ENCODE peak calls at places on chromosomes 5 and 9, in ten cellular contexts. G, Z, O, C, D, M, T, Y, N and E are unnamed samples.

GRCh38 chr5:55866485-55866884 is 15.3 kb downstream of the IL31RA start:
- DNase-seq in G (no peak), Z (no peak), O (no peak), C (no peak), D (no peak), M (no peak), T (no peak), Y (no peak), N (no peak), E (no peak)

GRCh38 chr5:73295447-73295846 is 122.5 kb downstream of the TMEM174 start:
- DNase-seq in G (no peak), Z (no peak), O (no peak), C (no peak), D (peak), M (no peak), T (no peak), Y (no peak), N (no peak), E (no peak)

GRCh38 chr9:135165003-135165711 is 77.7 kb downstream of the OLFM1 start:
- DNase-seq in G (no peak), Z (no peak), O (no peak), C (no peak), D (no peak), M (no peak), T (no peak), Y (no peak), N (no peak), E (no peak)

GRCh38 chr5:82586597-82586996 is 308.4 kb upstream of the RPS23 start:
- DNase-seq in G (no peak), Z (no peak), O (no peak), C (no peak), D (no peak), M (no peak), T (no peak), Y (no peak), N (no peak), E (no peak)

GRCh38 chr9:109411818-109412352 is 86.2 kb downstream of the PTPN3 start:
- DNase-seq in G (no peak), Z (peak), O (no peak), C (peak), D (peak), M (peak), T (peak), Y (no peak), N (peak), E (peak)

GRCh38 chr5:110478899-110479298 is 247.6 kb downstream of the TMEM232 start:
- DNase-seq in G (no peak), Z (peak), O (no peak), C (no peak), D (no peak), M (peak), T (peak), Y (no peak), N (peak), E (peak)

GRCh38 chr9:120941046-120941770 is 14.6 kb upstream of the TRAF1 start:
- DNase-seq in G (no peak), Z (peak), O (no peak), C (no peak), D (no peak), M (no peak), T (no peak), Y (no peak), N (no peak), E (no peak)

GRCh38 chr9:133798160-133798559 is 60.0 kb upstream of the SARDH start:
- DNase-seq in G (no peak), Z (no peak), O (no peak), C (no peak), D (no peak), M (no peak), T (no peak), Y (no peak), N (no peak), E (no peak)

GRCh38 chr5:133407277-133407632 is 205.1 kb downstream of the FSTL4 start:
- DNase-seq in G (no peak), Z (no peak), O (peak), C (no peak), D (no peak), M (no peak), T (no peak), Y (no peak), N (no peak), E (no peak)

GRCh38 chr5:93794954-93795353 is 53.6 kb upstream of the POU5F2 start:
- DNase-seq in G (no peak), Z (no peak), O (no peak), C (no peak), D (peak), M (no peak), T (no peak), Y (no peak), N (no peak), E (no peak)

GRCh38 chr9:68533678-68534077 is 7.0 kb downstream of the TMEM252 start:
- DNase-seq in G (no peak), Z (no peak), O (no peak), C (no peak), D (no peak), M (no peak), T (no peak), Y (no peak), N (no peak), E (peak)

GRCh38 chr9:1986341-1986740 is 28.8 kb upstream of the SMARCA2 start:
- DNase-seq in G (no peak), Z (no peak), O (no peak), C (no peak), D (no peak), M (no peak), T (no peak), Y (no peak), N (no peak), E (no peak)

GRCh38 chr9:89368550-89368949 is 50.2 kb downstream of the SECISBP2 start:
- DNase-seq in G (no peak), Z (no peak), O (no peak), C (no peak), D (no peak), M (no peak), T (no peak), Y (no peak), N (no peak), E (no peak)

GRCh38 chr5:170633235-170634041 is 129.6 kb downstream of the KCNIP1 start:
- DNase-seq in G (peak), Z (peak), O (no peak), C (peak), D (no peak), M (peak), T (peak), Y (peak), N (peak), E (peak)

GRCh38 chr5:16992444-16992843 is 56.4 kb upstream of the MYO10 start:
- DNase-seq in G (no peak), Z (no peak), O (no peak), C (no peak), D (no peak), M (no peak), T (no peak), Y (no peak), N (no peak), E (no peak)

GRCh38 chr5:173493846-173494245 is 122.6 kb downstream of the BOD1 start:
- DNase-seq in G (no peak), Z (no peak), O (no peak), C (no peak), D (no peak), M (no peak), T (no peak), Y (no peak), N (no peak), E (no peak)

GRCh38 chr5:173494446-173494845 is 122.0 kb downstream of the BOD1 start:
- DNase-seq in G (no peak), Z (no peak), O (no peak), C (no peak), D (no peak), M (no peak), T (no peak), Y (no peak), N (no peak), E (no peak)

GRCh38 chr5:173496129-173496882 is 120.1 kb downstream of the BOD1 start:
- DNase-seq in G (no peak), Z (no peak), O (peak), C (no peak), D (no peak), M (no peak), T (no peak), Y (peak), N (no peak), E (peak)

GRCh38 chr5:173496883-173497255 is 119.6 kb downstream of the BOD1 start:
- DNase-seq in G (no peak), Z (no peak), O (no peak), C (no peak), D (no peak), M (no peak), T (no peak), Y (no peak), N (no peak), E (no peak)

DNA sequence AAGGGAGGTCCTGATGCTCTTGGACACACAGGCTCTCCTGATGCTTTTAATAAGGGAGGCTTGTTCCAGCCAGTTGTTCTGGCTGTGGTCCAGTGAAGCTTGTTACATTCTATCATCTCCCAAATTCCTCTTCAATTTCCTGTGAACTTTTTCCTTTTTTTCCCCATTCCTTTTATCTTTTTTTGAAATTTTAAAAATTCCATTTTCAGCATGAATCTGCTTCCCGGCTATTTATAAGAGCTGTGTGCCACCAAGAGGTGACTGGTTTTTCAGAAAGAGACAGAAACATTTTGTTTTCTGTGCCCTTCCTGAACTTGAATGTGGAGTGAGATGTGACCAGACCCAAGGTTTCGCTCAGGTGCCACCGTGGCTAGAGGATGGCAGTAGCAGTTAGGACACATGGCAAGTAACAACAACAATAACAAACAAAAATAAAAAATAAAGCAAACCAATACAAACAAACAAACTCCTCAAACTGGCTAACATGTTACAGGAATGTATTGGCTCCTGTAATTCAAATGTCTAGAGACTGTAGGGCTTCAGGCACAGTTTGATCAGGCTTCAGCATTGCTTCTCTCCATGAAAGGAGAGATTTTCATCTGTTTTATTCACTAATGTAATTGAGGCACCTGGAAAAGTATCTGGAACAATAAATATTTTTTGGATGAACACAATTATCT is 121.1 kb downstream of the BOD1 start:
- DNase-seq in G (no peak), Z (peak), O (no peak), C (no peak), D (no peak), M (no peak), T (no peak), Y (no peak), N (no peak), E (peak)
- TF ChIP-seq CTCF in G (no peak), Z (no peak), O (no peak), C (no peak), D (no peak), M (no peak), T (no peak), Y (no peak), N (no peak), E (no peak)

DNA sequence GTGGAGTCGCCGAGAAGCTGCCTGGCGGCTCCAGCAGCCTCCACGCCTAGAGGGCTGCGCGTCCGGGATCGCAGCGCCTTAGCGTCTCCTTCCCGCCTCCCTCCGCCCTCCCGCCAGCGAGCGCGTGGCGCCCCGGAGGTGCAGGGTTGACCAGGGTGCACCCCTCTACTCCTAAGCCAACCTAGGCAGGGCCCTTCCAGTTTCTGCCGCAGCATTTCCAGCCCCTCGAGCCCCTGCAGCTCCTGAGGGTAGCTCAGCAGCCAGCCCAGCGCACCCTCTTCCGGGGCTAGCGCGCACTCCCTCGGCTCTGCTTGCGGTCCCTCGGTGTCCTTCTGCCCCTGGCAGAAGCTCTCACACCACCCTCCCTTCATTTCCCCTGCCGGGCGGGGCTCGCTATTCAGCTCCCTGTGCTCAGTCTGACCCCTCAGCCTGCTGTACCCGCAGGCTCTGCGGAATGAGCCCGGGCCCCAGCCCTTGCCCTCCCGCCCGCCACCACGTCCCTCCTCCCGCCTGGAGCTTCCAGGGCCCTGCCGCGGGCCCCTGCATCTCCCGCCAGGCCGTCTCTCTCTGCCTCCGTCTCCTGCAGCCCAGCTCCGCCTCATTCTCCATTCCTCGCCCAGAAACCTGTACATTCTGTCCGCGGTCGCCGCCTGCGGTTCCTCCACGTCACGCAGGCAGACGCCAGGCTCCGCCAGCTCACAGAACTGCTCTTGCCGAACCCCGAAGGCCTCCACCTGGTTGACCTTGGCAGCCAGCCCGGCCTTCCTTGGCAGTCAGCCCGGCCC is 61.8 kb downstream of the SPATA31C2 start:
- DNase-seq in G (peak), Z (peak), O (peak), C (peak), D (no peak), M (no peak), T (no peak), Y (peak), N (no peak), E (peak)
- H3K4me3 ChIP-seq in G (peak), Z (peak), O (peak), C (peak), D (no peak), M (peak), T (peak), Y (peak), N (peak), E (peak)

GRCh38 chr5:179495906-179496455 is 54.4 kb upstream of the RUFY1 start:
- DNase-seq in G (no peak), Z (no peak), O (no peak), C (peak), D (no peak), M (no peak), T (no peak), Y (no peak), N (no peak), E (no peak)
- TF ChIP-seq CTCF in G (no peak), Z (no peak), O (peak), C (no peak), D (peak), M (no peak), T (no peak), Y (no peak), N (no peak), E (peak)

GRCh38 chr9:137297966-137298365 is 4.1 kb downstream of the NRARP start:
- DNase-seq in G (no peak), Z (no peak), O (peak), C (no peak), D (no peak), M (no peak), T (no peak), Y (no peak), N (no peak), E (no peak)
- H3K4me3 ChIP-seq in G (no peak), Z (no peak), O (no peak), C (no peak), D (no peak), M (no peak), T (no peak), Y (peak), N (no peak), E (no peak)

DNA sequence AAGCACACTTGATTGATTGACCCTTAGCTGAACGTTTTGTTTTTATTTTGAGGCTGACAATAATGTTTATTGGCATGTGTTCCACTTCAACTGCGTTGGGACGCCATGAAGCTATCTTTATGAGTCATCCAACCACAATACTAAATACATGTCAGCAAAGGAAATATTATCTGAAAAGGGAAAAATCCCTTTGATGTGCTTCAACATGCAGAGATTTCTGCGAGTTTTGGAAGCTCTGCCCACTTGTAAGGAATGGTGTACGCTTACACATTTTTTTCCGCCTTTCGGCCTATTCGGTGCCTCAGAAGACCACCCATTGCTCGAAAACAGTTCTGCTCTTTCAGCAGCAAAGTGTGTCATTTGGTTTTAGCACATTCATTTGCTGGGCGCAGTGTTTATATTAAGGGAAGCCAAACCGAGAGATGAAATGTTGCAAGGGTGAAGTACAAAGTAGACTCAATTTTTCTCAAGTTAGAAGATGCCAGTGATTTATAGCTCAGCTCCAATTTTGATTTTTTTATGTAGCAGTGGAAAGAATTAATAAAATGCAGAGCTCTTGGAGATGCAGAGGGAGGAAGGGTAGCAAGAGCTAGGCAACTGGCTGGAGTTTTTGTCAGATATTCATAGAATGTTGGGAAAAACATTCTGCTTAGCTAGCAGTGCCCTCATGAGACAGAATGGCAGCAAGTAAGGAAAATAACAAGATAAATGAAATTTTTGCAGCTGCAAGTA is 68.9 kb downstream of the PRDM6 start:
- DNase-seq in G (no peak), Z (peak), O (no peak), C (no peak), D (no peak), M (peak), T (peak), Y (no peak), N (peak), E (peak)
- TF ChIP-seq CTCF in G (no peak), Z (no peak), O (no peak), C (peak), D (no peak), M (peak), T (peak), Y (peak), N (peak), E (peak)

GRCh38 chr9:94212531-94212930 is 46.6 kb upstream of the ZNF169 start:
- DNase-seq in G (no peak), Z (no peak), O (peak), C (no peak), D (no peak), M (no peak), T (no peak), Y (no peak), N (no peak), E (no peak)
- H3K4me3 ChIP-seq in G (no peak), Z (no peak), O (no peak), C (no peak), D (no peak), M (no peak), T (no peak), Y (no peak), N (no peak), E (no peak)

GRCh38 chr9:73264636-73265035 is 113.0 kb downstream of the ANXA1 start:
- DNase-seq in G (no peak), Z (no peak), O (no peak), C (no peak), D (no peak), M (no peak), T (no peak), Y (no peak), N (no peak), E (no peak)

GRCh38 chr9:73265876-73266275 is 114.2 kb downstream of the ANXA1 start:
- DNase-seq in G (no peak), Z (no peak), O (no peak), C (no peak), D (no peak), M (no peak), T (no peak), Y (no peak), N (no peak), E (no peak)

GRCh38 chr9:73270967-73271722 is 119.5 kb downstream of the ANXA1 start:
- DNase-seq in G (no peak), Z (peak), O (no peak), C (no peak), D (no peak), M (peak), T (peak), Y (no peak), N (peak), E (peak)

GRCh38 chr9:73269430-73270101 is 117.9 kb downstream of the ANXA1 start:
- DNase-seq in G (no peak), Z (peak), O (no peak), C (peak), D (peak), M (no peak), T (no peak), Y (no peak), N (peak), E (peak)
- TF ChIP-seq CTCF in G (no peak), Z (no peak), O (no peak), C (peak), D (no peak), M (no peak), T (no peak), Y (peak), N (no peak), E (peak)